ENCODE peak calls at places on chromosome 3, in eight cellular contexts. One of them, this sample, is unnamed.

GRCh38 chr3:194125474-194125873 is 10.5 kb upstream of the HES1 start:
- DNase-seq in AG04449: no peak
- DNase-seq in WTC11: no peak
- DNase-seq in mammary epithelial cell: no peak
- DNase-seq in brain microvascular endothelial cell: no peak
- DNase-seq in GM10248: no peak
- DNase-seq in endothelial cell: no peak
- DNase-seq in kidney: no peak
- DNase-seq in this sample: no peak

GRCh38 chr3:171374260-171374659 is 85.9 kb downstream of the TNIK start:
- DNase-seq in AG04449: no peak
- DNase-seq in WTC11: no peak
- DNase-seq in mammary epithelial cell: no peak
- DNase-seq in brain microvascular endothelial cell: no peak
- DNase-seq in GM10248: no peak
- DNase-seq in endothelial cell: no peak
- DNase-seq in kidney: no peak
- DNase-seq in this sample: no peak

GRCh38 chr3:123562547-123562946 is 22.3 kb downstream of the HACD2 start:
- DNase-seq in AG04449: no peak
- DNase-seq in WTC11: no peak
- DNase-seq in mammary epithelial cell: no peak
- DNase-seq in brain microvascular endothelial cell: no peak
- DNase-seq in GM10248: no peak
- DNase-seq in endothelial cell: no peak
- DNase-seq in kidney: no peak
- DNase-seq in this sample: no peak

GRCh38 chr3:194840661-194841514 is 155.2 kb downstream of the FAM43A start:
- DNase-seq in AG04449: no peak
- DNase-seq in WTC11: no peak
- DNase-seq in mammary epithelial cell: peak; percentile 14
- DNase-seq in brain microvascular endothelial cell: peak; percentile 82
- DNase-seq in GM10248: no peak
- DNase-seq in endothelial cell: no peak
- DNase-seq in kidney: no peak
- DNase-seq in this sample: no peak

GRCh38 chr3:57810471-57811144 is 54.5 kb downstream of the SLMAP start:
- DNase-seq in AG04449: no peak
- DNase-seq in WTC11: no peak
- DNase-seq in mammary epithelial cell: no peak
- DNase-seq in brain microvascular endothelial cell: no peak
- DNase-seq in GM10248: no peak
- DNase-seq in endothelial cell: no peak
- DNase-seq in kidney: no peak
- DNase-seq in this sample: no peak

GRCh38 chr3:112437146-112438022 is 61.9 kb downstream of the BTLA start:
- DNase-seq in AG04449: no peak
- DNase-seq in WTC11: no peak
- DNase-seq in mammary epithelial cell: peak; percentile 52
- DNase-seq in brain microvascular endothelial cell: peak; percentile 68
- DNase-seq in GM10248: peak; percentile 35
- DNase-seq in endothelial cell: no peak
- DNase-seq in kidney: peak; percentile 53
- DNase-seq in this sample: peak; percentile 8

GRCh38 chr3:87900061-87900460 is 158.7 kb downstream of the CGGBP1 start:
- DNase-seq in AG04449: no peak
- DNase-seq in WTC11: no peak
- DNase-seq in mammary epithelial cell: no peak
- DNase-seq in brain microvascular endothelial cell: no peak
- DNase-seq in GM10248: no peak
- DNase-seq in endothelial cell: no peak
- DNase-seq in kidney: no peak
- DNase-seq in this sample: no peak

GRCh38 chr3:155712008-155712407 is 32.9 kb downstream of the PLCH1 start:
- DNase-seq in AG04449: no peak
- DNase-seq in WTC11: no peak
- DNase-seq in mammary epithelial cell: peak; percentile 46
- DNase-seq in brain microvascular endothelial cell: no peak
- DNase-seq in GM10248: peak; percentile 33
- DNase-seq in endothelial cell: no peak
- DNase-seq in kidney: no peak
- DNase-seq in this sample: no peak

GRCh38 chr3:148938306-148938705 is 53.0 kb upstream of the GYG1 start:
- DNase-seq in AG04449: no peak
- DNase-seq in WTC11: no peak
- DNase-seq in mammary epithelial cell: no peak
- DNase-seq in brain microvascular endothelial cell: no peak
- DNase-seq in GM10248: no peak
- DNase-seq in endothelial cell: no peak
- DNase-seq in kidney: no peak
- DNase-seq in this sample: no peak

DNA sequence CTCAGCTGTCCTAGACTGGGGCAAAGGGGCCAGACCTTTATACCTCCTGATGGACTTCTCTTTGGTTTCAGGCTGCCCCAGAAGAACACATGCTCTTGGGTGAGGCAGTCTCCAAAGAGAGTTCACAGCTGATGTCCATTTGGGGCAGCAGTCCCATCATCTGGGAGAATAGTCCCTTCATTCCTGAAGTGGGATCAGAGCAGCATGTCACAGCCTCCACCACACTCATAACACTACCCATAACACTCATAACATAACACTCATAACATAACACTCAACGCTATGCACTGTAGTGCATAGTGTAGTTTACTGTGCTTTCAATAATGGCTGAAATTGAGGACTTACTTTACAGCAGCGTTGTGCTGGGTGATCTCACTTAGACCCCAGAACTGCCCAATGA is 36.7 kb upstream of the PLCL2 start:
- DNase-seq in AG04449: no peak
- DNase-seq in WTC11: no peak
- DNase-seq in mammary epithelial cell: no peak
- DNase-seq in brain microvascular endothelial cell: no peak
- DNase-seq in GM10248: no peak
- DNase-seq in endothelial cell: no peak
- DNase-seq in kidney: no peak
- DNase-seq in this sample: no peak
- TF ChIP-seq CTCF in AG04449: no peak
- TF ChIP-seq CTCF in WTC11: no peak
- TF ChIP-seq CTCF in mammary epithelial cell: no peak
- TF ChIP-seq CTCF in brain microvascular endothelial cell: no peak
- TF ChIP-seq CTCF in GM10248: no peak
- TF ChIP-seq CTCF in endothelial cell: no peak
- TF ChIP-seq CTCF in kidney: no peak
- TF ChIP-seq CTCF in this sample: no peak

GRCh38 chr3:42192334-42193200 is 73.4 kb downstream of the CCK start:
- DNase-seq in AG04449: no peak
- DNase-seq in WTC11: no peak
- DNase-seq in mammary epithelial cell: no peak
- DNase-seq in brain microvascular endothelial cell: peak; percentile 52
- DNase-seq in GM10248: no peak
- DNase-seq in endothelial cell: no peak
- DNase-seq in kidney: no peak
- DNase-seq in this sample: no peak

GRCh38 chr3:42189746-42190145 is 76.2 kb downstream of the CCK start:
- DNase-seq in AG04449: no peak
- DNase-seq in WTC11: no peak
- DNase-seq in mammary epithelial cell: no peak
- DNase-seq in brain microvascular endothelial cell: no peak
- DNase-seq in GM10248: no peak
- DNase-seq in endothelial cell: no peak
- DNase-seq in kidney: no peak
- DNase-seq in this sample: no peak

GRCh38 chr3:42190701-42191442 is 75.1 kb downstream of the CCK start:
- DNase-seq in AG04449: no peak
- DNase-seq in WTC11: peak; percentile 76
- DNase-seq in mammary epithelial cell: peak; percentile 51
- DNase-seq in brain microvascular endothelial cell: peak; percentile 67
- DNase-seq in GM10248: peak; percentile 62
- DNase-seq in endothelial cell: peak; percentile 79
- DNase-seq in kidney: no peak
- DNase-seq in this sample: no peak

GRCh38 chr3:42189071-42189470 is 76.9 kb downstream of the CCK start:
- DNase-seq in AG04449: no peak
- DNase-seq in WTC11: no peak
- DNase-seq in mammary epithelial cell: no peak
- DNase-seq in brain microvascular endothelial cell: no peak
- DNase-seq in GM10248: no peak
- DNase-seq in endothelial cell: no peak
- DNase-seq in kidney: no peak
- DNase-seq in this sample: no peak

GRCh38 chr3:42191443-42191747 is 74.6 kb downstream of the CCK start:
- DNase-seq in AG04449: no peak
- DNase-seq in WTC11: no peak
- DNase-seq in mammary epithelial cell: no peak
- DNase-seq in brain microvascular endothelial cell: no peak
- DNase-seq in GM10248: no peak
- DNase-seq in endothelial cell: no peak
- DNase-seq in kidney: no peak
- DNase-seq in this sample: no peak
- TF ChIP-seq CTCF in AG04449: peak; percentile 2
- TF ChIP-seq CTCF in WTC11: no peak
- TF ChIP-seq CTCF in mammary epithelial cell: no peak
- TF ChIP-seq CTCF in brain microvascular endothelial cell: no peak
- TF ChIP-seq CTCF in GM10248: no peak
- TF ChIP-seq CTCF in endothelial cell: peak; percentile 31
- TF ChIP-seq CTCF in kidney: no peak
- TF ChIP-seq CTCF in this sample: no peak

GRCh38 chr3:129938140-129938930 is 36.2 kb upstream of the TRH start:
- DNase-seq in AG04449: no peak
- DNase-seq in WTC11: no peak
- DNase-seq in mammary epithelial cell: no peak
- DNase-seq in brain microvascular endothelial cell: no peak
- DNase-seq in GM10248: no peak
- DNase-seq in endothelial cell: no peak
- DNase-seq in kidney: no peak
- DNase-seq in this sample: no peak
- TF ChIP-seq CTCF in AG04449: no peak
- TF ChIP-seq CTCF in WTC11: no peak
- TF ChIP-seq CTCF in mammary epithelial cell: no peak
- TF ChIP-seq CTCF in brain microvascular endothelial cell: no peak
- TF ChIP-seq CTCF in GM10248: no peak
- TF ChIP-seq CTCF in endothelial cell: peak; percentile 55
- TF ChIP-seq CTCF in kidney: no peak
- TF ChIP-seq CTCF in this sample: peak; percentile 6

GRCh38 chr3:16511561-16512434 is 1.7 kb downstream of the RFTN1 start:
- DNase-seq in AG04449: peak; percentile 28
- DNase-seq in WTC11: no peak
- DNase-seq in mammary epithelial cell: no peak
- DNase-seq in brain microvascular endothelial cell: peak; percentile 89
- DNase-seq in GM10248: peak; percentile 71
- DNase-seq in endothelial cell: no peak
- DNase-seq in kidney: peak; percentile 87
- DNase-seq in this sample: peak; percentile 30

GRCh38 chr3:16514799-16515353 is 1.4 kb upstream of the RFTN1 start:
- DNase-seq in AG04449: no peak
- DNase-seq in WTC11: no peak
- DNase-seq in mammary epithelial cell: no peak
- DNase-seq in brain microvascular endothelial cell: no peak
- DNase-seq in GM10248: no peak
- DNase-seq in endothelial cell: no peak
- DNase-seq in kidney: no peak
- DNase-seq in this sample: no peak

GRCh38 chr3:16514021-16514700 is 662 bp upstream of the RFTN1 start:
- DNase-seq in AG04449: no peak
- DNase-seq in WTC11: no peak
- DNase-seq in mammary epithelial cell: no peak
- DNase-seq in brain microvascular endothelial cell: no peak
- DNase-seq in GM10248: no peak
- DNase-seq in endothelial cell: no peak
- DNase-seq in kidney: no peak
- DNase-seq in this sample: no peak

GRCh38 chr3:16512435-16513140 is 911 bp downstream of the RFTN1 start:
- DNase-seq in AG04449: no peak
- DNase-seq in WTC11: no peak
- DNase-seq in mammary epithelial cell: no peak
- DNase-seq in brain microvascular endothelial cell: no peak
- DNase-seq in GM10248: peak; percentile 41
- DNase-seq in endothelial cell: peak; percentile 8
- DNase-seq in kidney: peak; percentile 92
- DNase-seq in this sample: no peak

GRCh38 chr3:16513141-16514020 is at the start of gene RFTN1:
- DNase-seq in AG04449: no peak
- DNase-seq in WTC11: peak; percentile 41
- DNase-seq in mammary epithelial cell: peak; percentile 54
- DNase-seq in brain microvascular endothelial cell: peak; percentile 67
- DNase-seq in GM10248: peak; percentile 60
- DNase-seq in endothelial cell: peak; percentile 55
- DNase-seq in kidney: peak; percentile 89
- DNase-seq in this sample: peak; percentile 24
- TF ChIP-seq CTCF in AG04449: peak; percentile 8
- TF ChIP-seq CTCF in WTC11: no peak
- TF ChIP-seq CTCF in mammary epithelial cell: no peak
- TF ChIP-seq CTCF in brain microvascular endothelial cell: peak; percentile 24
- TF ChIP-seq CTCF in GM10248: no peak
- TF ChIP-seq CTCF in endothelial cell: no peak
- TF ChIP-seq CTCF in kidney: no peak
- TF ChIP-seq CTCF in this sample: peak; percentile 16

GRCh38 chr3:53773330-53773583 is 73.0 kb downstream of the CHDH start:
- DNase-seq in AG04449: no peak
- DNase-seq in WTC11: no peak
- DNase-seq in mammary epithelial cell: no peak
- DNase-seq in brain microvascular endothelial cell: no peak
- DNase-seq in GM10248: no peak
- DNase-seq in endothelial cell: no peak
- DNase-seq in kidney: no peak
- DNase-seq in this sample: no peak
- TF ChIP-seq CTCF in AG04449: no peak
- TF ChIP-seq CTCF in WTC11: no peak
- TF ChIP-seq CTCF in mammary epithelial cell: no peak
- TF ChIP-seq CTCF in brain microvascular endothelial cell: no peak
- TF ChIP-seq CTCF in GM10248: no peak
- TF ChIP-seq CTCF in endothelial cell: no peak
- TF ChIP-seq CTCF in kidney: no peak
- TF ChIP-seq CTCF in this sample: no peak

GRCh38 chr3:113531826-113532697 is at the start of gene SIDT1:
- DNase-seq in AG04449: no peak
- DNase-seq in WTC11: peak; percentile 26
- DNase-seq in mammary epithelial cell: peak; percentile 32
- DNase-seq in brain microvascular endothelial cell: no peak
- DNase-seq in GM10248: peak; percentile 78
- DNase-seq in endothelial cell: no peak
- DNase-seq in kidney: no peak
- DNase-seq in this sample: no peak
- TF ChIP-seq CTCF in AG04449: no peak
- TF ChIP-seq CTCF in WTC11: no peak
- TF ChIP-seq CTCF in mammary epithelial cell: no peak
- TF ChIP-seq CTCF in brain microvascular endothelial cell: peak; percentile 23
- TF ChIP-seq CTCF in GM10248: peak; percentile 26
- TF ChIP-seq CTCF in endothelial cell: no peak
- TF ChIP-seq CTCF in kidney: peak; percentile 19
- TF ChIP-seq CTCF in this sample: peak; percentile 24

This sample was measured in AG04450.